ENCODE peak calls at places on chromosomes 7 and 10, in four cellular contexts. K is fibroblast of lung, B is cardiac muscle cell, U is mesenchymal stem cell. Z is an unnamed sample. For H3K9me3, the result is how much of the 10 kb centered on the place peaks cover.

GRCh38 chr7:1096156-1097119 is 8.5 kb downstream of the GPER1 start:
- DNase-seq in K (peak), U (no peak), B (no peak), Z (no peak)

GRCh38 chr7:16744518-16745250 is 8.9 kb upstream of the TSPAN13 start:
- DNase-seq in B (no peak), U (no peak), K (no peak), Z (no peak)

GRCh38 chr7:16137944-16138343 is 283.4 kb downstream of the CRPPA start:
- DNase-seq in U (no peak), K (no peak), B (no peak), Z (no peak)

GRCh38 chr10:62044569-62044968 is 143.1 kb downstream of the ARID5B start:
- DNase-seq in U (no peak), K (no peak), B (no peak), Z (no peak)

GRCh38 chr7:95011156-95011928 is 103.9 kb downstream of the PPP1R9A start:
- DNase-seq in B (peak), K (peak), U (peak), Z (peak)

GRCh38 chr7:142391191-142391992 is 133.5 kb upstream of the PRSS58 start:
- DNase-seq in K (no peak), U (no peak), B (peak), Z (peak)

GRCh38 chr7:108455833-108456677 is at the start of gene NRCAM:
- DNase-seq in U (peak), K (peak), B (peak), Z (peak)

GRCh38 chr7:98616381-98617050 is 569 bp upstream of the NPTX2 start:
- DNase-seq in B (no peak), U (no peak), K (no peak), Z (no peak)

GRCh38 chr7:112086496-112087254 is 119.5 kb downstream of the DOCK4 start:
- DNase-seq in B (no peak), K (no peak), U (no peak), Z (no peak)

GRCh38 chr7:69739906-69740545 is 141.8 kb downstream of the AUTS2 start:
- DNase-seq in K (peak), B (peak), U (peak), Z (no peak)

GRCh38 chr7:2095533-2095932 is 137.2 kb downstream of the MAD1L1 start:
- DNase-seq in K (no peak), B (no peak), U (no peak), Z (no peak)

GRCh38 chr7:139965942-139966628 is 96.7 kb downstream of the PARP12 start:
- DNase-seq in U (no peak), B (no peak), K (no peak), Z (no peak)

GRCh38 chr7:28725045-28725630 is 233.0 kb downstream of the TRIL start:
- DNase-seq in K (no peak), U (no peak), B (no peak), Z (no peak)

GRCh38 chr7:108158766-108159165 is 28.6 kb upstream of the LAMB4 start:
- DNase-seq in K (no peak), U (no peak), B (peak), Z (no peak)

GRCh38 chr10:17348111-17349008 is 106.0 kb downstream of the ST8SIA6 start:
- DNase-seq in U (no peak), K (peak), B (peak), Z (peak)

GRCh38 chr10:93893646-93894515 is at the start of gene SLC35G1:
- DNase-seq in B (peak), K (peak), U (peak), Z (peak)

GRCh38 chr10:117226813-117227451 is 14.0 kb upstream of the SLC18A2 start:
- DNase-seq in U (peak), K (no peak), B (peak), Z (peak)

GRCh38 chr10:82813856-82814255 is 938.9 kb downstream of the NRG3 start:
- DNase-seq in K (peak), U (peak), B (no peak), Z (no peak)

GRCh38 chr10:79078367-79079073 is 9.8 kb downstream of the ZMIZ1 start:
- DNase-seq in B (no peak), K (no peak), U (no peak), Z (peak)

GRCh38 chr7:115962340-115962739 is 68.2 kb downstream of the TFEC start:
- DNase-seq in B (no peak), U (no peak), K (no peak), Z (no peak)

GRCh38 chr7:56605146-56605545 is 488.9 kb upstream of the NUPR2 start:
- DNase-seq in U (no peak), B (no peak), K (no peak), Z (no peak)
- H3K9me3 ChIP-seq in U (half or more), B (under half), K (under half), Z (under half)

GRCh38 chr7:150695654-150696053 is 10.1 kb downstream of the GIMAP2 start:
- DNase-seq in U (no peak), K (no peak), B (no peak), Z (no peak)
- H3K9me3 ChIP-seq in U (under half), K (under half), B (under half), Z (under half)

GRCh38 chr10:9382199-9382598 is 1327.7 kb downstream of the GATA3 start:
- DNase-seq in B (no peak), U (no peak), K (no peak), Z (no peak)
- H3K9me3 ChIP-seq in B (under half), U (under half), K (under half), Z (under half)

DNA sequence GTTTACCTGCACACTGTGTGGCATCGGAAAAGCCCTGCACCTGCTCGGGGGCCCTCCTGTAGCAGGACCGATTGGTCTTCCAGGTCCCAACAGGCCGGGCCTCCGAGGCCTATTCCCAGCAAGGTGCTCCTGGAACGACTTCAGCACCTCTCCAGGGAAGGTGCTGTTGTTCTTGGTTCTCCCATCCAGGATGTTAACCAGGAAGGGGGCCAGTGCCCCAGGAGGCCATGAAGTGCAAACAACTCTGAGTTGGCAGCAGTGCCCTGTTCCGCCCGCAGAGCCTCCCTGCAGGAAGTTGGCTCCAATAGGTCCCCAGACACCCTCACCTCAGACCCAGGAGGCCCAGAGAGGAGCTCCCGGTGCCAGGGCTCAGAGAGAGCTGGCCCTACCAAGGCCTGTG is 64.0 kb upstream of the DUSP5 start:
- DNase-seq in U (no peak), K (no peak), B (no peak), Z (no peak)
- H3K9me3 ChIP-seq in U (under half), K (under half), B (under half), Z (under half)

DNA sequence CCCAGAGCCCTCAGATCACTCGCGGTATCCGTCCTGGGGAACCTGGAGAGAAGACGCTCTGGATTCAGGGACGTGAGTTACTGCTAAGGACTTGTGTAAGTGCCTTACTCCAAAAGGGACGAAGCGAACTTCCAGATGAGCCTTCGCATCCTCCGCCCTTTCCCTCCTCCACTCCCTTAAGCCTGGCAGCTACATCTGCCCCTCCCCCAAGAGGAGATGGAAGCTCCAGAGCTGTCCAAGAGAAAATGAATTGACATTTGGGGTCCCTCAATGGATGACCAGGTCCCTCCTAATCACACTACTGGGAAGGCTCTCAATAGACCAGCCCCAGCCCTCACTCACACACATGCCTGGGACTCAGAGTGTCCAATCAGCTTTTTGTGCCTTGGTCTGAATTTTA is 31.3 kb upstream of the GDF10 start:
- DNase-seq in U (no peak), K (no peak), B (no peak), Z (no peak)
- H3K9me3 ChIP-seq in U (under half), K (under half), B (under half), Z (under half)

GRCh38 chr7:157073949-157074624 is 63.6 kb upstream of the MNX1 start:
- DNase-seq in B (no peak), U (no peak), K (no peak), Z (no peak)

GRCh38 chr7:157076466-157076865 is 62.3 kb upstream of the UBE3C start:
- DNase-seq in U (no peak), B (no peak), K (no peak), Z (no peak)

GRCh38 chr7:157072361-157072760 is 61.9 kb upstream of the MNX1 start:
- DNase-seq in U (no peak), B (no peak), K (no peak), Z (no peak)

GRCh38 chr7:157077021-157077420 is 61.7 kb upstream of the UBE3C start:
- DNase-seq in U (no peak), B (no peak), K (no peak), Z (no peak)

GRCh38 chr7:157073335-157073734 is 62.9 kb upstream of the MNX1 start:
- DNase-seq in U (no peak), B (no peak), K (no peak), Z (no peak)
- H3K9me3 ChIP-seq in U (under half), B (under half), K (under half), Z (under half)

GRCh38 chr7:159035571-159036073 is 109.0 kb downstream of the VIPR2 start:
- DNase-seq in K (no peak), B (no peak), U (no peak), Z (no peak)

GRCh38 chr7:159033956-159034938 is 110.4 kb downstream of the VIPR2 start:
- DNase-seq in U (no peak), K (no peak), B (no peak), Z (no peak)

GRCh38 chr7:159033473-159033825 is 111.2 kb downstream of the VIPR2 start:
- DNase-seq in B (no peak), U (no peak), K (no peak), Z (no peak)

GRCh38 chr7:159036916-159037605 is 107.6 kb downstream of the VIPR2 start:
- DNase-seq in U (no peak), K (no peak), B (no peak), Z (no peak)

DNA sequence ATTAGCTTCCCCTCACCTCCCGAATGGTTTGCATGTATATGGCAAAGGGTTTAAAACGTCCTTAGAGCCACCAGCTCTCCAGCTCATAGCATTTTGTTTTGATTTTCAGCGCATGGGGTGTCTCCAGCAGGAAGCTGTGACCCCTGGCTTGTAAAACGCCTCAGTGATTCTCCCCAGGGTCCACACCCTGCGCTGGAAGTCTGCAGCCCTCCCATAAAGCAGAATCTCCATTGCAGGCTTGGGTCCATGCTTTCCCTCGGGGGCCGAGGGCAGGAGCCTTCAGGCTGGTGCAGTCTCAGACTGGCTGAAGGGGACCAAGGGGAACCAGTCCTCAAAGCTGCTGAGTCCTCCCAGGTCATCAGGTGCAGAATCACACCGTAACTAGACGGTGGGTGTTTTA is 109.7 kb downstream of the VIPR2 start:
- DNase-seq in K (no peak), B (no peak), U (no peak), Z (no peak)
- H3K9me3 ChIP-seq in K (under half), B (under half), U (under half), Z (under half)

GRCh38 chr10:91452063-91452462 is 41.9 kb downstream of the HECTD2 start:
- DNase-seq in K (no peak), B (no peak), U (no peak), Z (no peak)
- H3K9me3 ChIP-seq in K (under half), B (under half), U (under half), Z (under half)

DNA sequence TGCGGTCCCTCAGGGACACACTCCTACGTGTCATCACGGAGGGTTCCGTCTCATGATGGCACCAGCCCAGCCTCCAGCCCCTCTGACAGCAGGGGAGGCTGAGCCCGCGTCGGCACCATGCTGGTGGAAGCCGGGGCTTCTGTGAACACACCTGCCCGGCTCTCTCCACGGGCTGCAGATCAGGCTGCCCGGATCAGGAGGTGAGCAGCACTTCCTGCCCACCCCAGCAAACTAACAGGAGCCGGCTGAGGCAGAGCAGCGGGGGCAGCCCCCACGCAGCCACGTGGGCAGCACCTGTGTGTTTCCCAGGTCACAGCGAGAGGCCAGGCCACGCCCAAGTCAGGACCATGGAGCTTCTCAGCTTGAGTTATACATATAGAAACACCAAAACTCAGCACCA is 132.6 kb downstream of the TCERG1L start:
- DNase-seq in B (no peak), U (no peak), K (no peak), Z (no peak)
- H3K9me3 ChIP-seq in B (under half), U (under half), K (under half), Z (under half)

GRCh38 chr7:157628456-157628855 is 291.7 kb downstream of the DNAJB6 start:
- DNase-seq in K (no peak), U (no peak), B (no peak), Z (peak)
- H3K9me3 ChIP-seq in K (under half), U (under half), B (under half), Z (under half)

Z was measured in osteoblast.